ENCODE peak calls at places on chromosome 15, in seven cellular contexts. One of them, this sample, is unnamed.

GRCh38 chr15:45401665-45402161 is 23.4 kb upstream of the GATM start:
- DNase-seq in H1: no peak
- DNase-seq in SK-N-SH: peak; percentile 33
- DNase-seq in K562: no peak
- DNase-seq in GM12878: no peak
- DNase-seq in HepG2: no peak
- DNase-seq in NT2/D1: no peak
- DNase-seq in this sample: no peak

GRCh38 chr15:34729056-34729455 is 25.7 kb downstream of the GJD2 start:
- DNase-seq in SK-N-SH: no peak
- DNase-seq in K562: no peak
- DNase-seq in GM12878: no peak
- DNase-seq in H1: no peak
- DNase-seq in NT2/D1: peak; percentile 52
- DNase-seq in HepG2: no peak
- DNase-seq in this sample: no peak

GRCh38 chr15:52011711-52012144 is 7.3 kb upstream of the MAPK6 start:
- DNase-seq in K562: no peak
- DNase-seq in H1: no peak
- DNase-seq in SK-N-SH: no peak
- DNase-seq in NT2/D1: no peak
- DNase-seq in GM12878: no peak
- DNase-seq in HepG2: peak; percentile 50
- DNase-seq in this sample: no peak

GRCh38 chr15:52805351-52806283 is 15.5 kb upstream of the ONECUT1 start:
- DNase-seq in SK-N-SH: peak; percentile 60
- DNase-seq in K562: no peak
- DNase-seq in GM12878: no peak
- DNase-seq in H1: no peak
- DNase-seq in NT2/D1: no peak
- DNase-seq in HepG2: no peak
- DNase-seq in this sample: no peak

GRCh38 chr15:63940956-63941620 is 105.2 kb downstream of the DAPK2 start:
- DNase-seq in GM12878: no peak
- DNase-seq in NT2/D1: no peak
- DNase-seq in SK-N-SH: peak; percentile 48
- DNase-seq in H1: no peak
- DNase-seq in K562: no peak
- DNase-seq in HepG2: no peak
- DNase-seq in this sample: no peak

GRCh38 chr15:89858661-89859458 is 34.9 kb downstream of the AP3S2 start:
- DNase-seq in H1: no peak
- DNase-seq in K562: no peak
- DNase-seq in HepG2: peak; percentile 63
- DNase-seq in NT2/D1: no peak
- DNase-seq in GM12878: no peak
- DNase-seq in SK-N-SH: no peak
- DNase-seq in this sample: no peak

GRCh38 chr15:83205725-83206324 is 1.8 kb downstream of the HDGFL3 start:
- DNase-seq in HepG2: no peak
- DNase-seq in K562: peak; percentile 27
- DNase-seq in SK-N-SH: peak; percentile 26
- DNase-seq in H1: no peak
- DNase-seq in NT2/D1: no peak
- DNase-seq in GM12878: no peak
- DNase-seq in this sample: no peak

GRCh38 chr15:33188654-33189257 is 5.8 kb downstream of the FMN1 start:
- DNase-seq in H1: no peak
- DNase-seq in K562: no peak
- DNase-seq in NT2/D1: no peak
- DNase-seq in GM12878: peak; percentile 32
- DNase-seq in SK-N-SH: no peak
- DNase-seq in HepG2: no peak
- DNase-seq in this sample: no peak

GRCh38 chr15:53116169-53116568 is 326.0 kb upstream of the ONECUT1 start:
- DNase-seq in H1: no peak
- DNase-seq in K562: no peak
- DNase-seq in GM12878: no peak
- DNase-seq in SK-N-SH: no peak
- DNase-seq in HepG2: no peak
- DNase-seq in NT2/D1: no peak
- DNase-seq in this sample: no peak

GRCh38 chr15:70375006-70375409 is 277.3 kb upstream of the TLE3 start:
- DNase-seq in HepG2: no peak
- DNase-seq in H1: no peak
- DNase-seq in NT2/D1: no peak
- DNase-seq in SK-N-SH: peak; percentile 74
- DNase-seq in GM12878: no peak
- DNase-seq in K562: no peak
- DNase-seq in this sample: no peak

GRCh38 chr15:34239151-34239761 is 14.4 kb downstream of the EMC4 start:
- DNase-seq in GM12878: no peak
- DNase-seq in HepG2: peak; percentile 6
- DNase-seq in H1: no peak
- DNase-seq in K562: no peak
- DNase-seq in NT2/D1: no peak
- DNase-seq in SK-N-SH: no peak
- DNase-seq in this sample: peak; percentile 67

GRCh38 chr15:92937880-92938279 is 37.8 kb downstream of the CHD2 start:
- DNase-seq in GM12878: no peak
- DNase-seq in NT2/D1: no peak
- DNase-seq in K562: no peak
- DNase-seq in SK-N-SH: no peak
- DNase-seq in H1: no peak
- DNase-seq in HepG2: no peak
- DNase-seq in this sample: no peak

DNA sequence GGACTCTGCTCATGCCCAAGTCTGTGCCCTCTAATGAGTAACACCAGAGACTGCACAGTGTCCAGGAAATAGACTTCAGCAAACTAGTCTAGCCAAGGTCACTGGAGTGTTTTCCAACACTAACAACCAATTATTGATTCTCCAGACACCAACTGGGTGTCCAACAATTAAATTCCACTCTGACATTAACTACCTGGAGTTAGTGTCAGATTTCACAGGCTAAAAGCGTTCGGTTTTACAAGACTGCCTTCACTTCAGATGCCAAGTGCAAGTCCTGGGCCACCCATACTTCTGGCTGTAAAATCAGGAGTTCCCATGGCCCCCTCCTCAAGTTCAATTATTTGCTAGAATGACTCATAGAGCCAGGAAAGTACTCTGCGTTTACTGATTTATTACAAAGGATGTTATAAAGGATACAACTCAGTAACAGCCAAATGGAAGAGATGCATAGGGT is 20.8 kb upstream of the CFAP161 start:
- DNase-seq in K562: no peak
- DNase-seq in SK-N-SH: no peak
- DNase-seq in NT2/D1: no peak
- DNase-seq in GM12878: no peak
- DNase-seq in H1: no peak
- DNase-seq in HepG2: no peak
- DNase-seq in this sample: no peak
- TF ChIP-seq YY1 in K562: no peak
- TF ChIP-seq YY1 in SK-N-SH: no peak
- TF ChIP-seq YY1 in NT2/D1: no peak
- TF ChIP-seq YY1 in GM12878: no peak
- TF ChIP-seq YY1 in H1: no peak
- TF ChIP-seq YY1 in HepG2: no peak
- TF ChIP-seq YY1 in this sample: no peak

GRCh38 chr15:77495806-77496589 is 75.3 kb downstream of the HMG20A start:
- DNase-seq in SK-N-SH: no peak
- DNase-seq in GM12878: no peak
- DNase-seq in HepG2: no peak
- DNase-seq in H1: no peak
- DNase-seq in NT2/D1: no peak
- DNase-seq in K562: no peak
- DNase-seq in this sample: no peak
- TF ChIP-seq YY1 in SK-N-SH: no peak
- TF ChIP-seq YY1 in GM12878: no peak
- TF ChIP-seq YY1 in HepG2: no peak
- TF ChIP-seq YY1 in H1: no peak
- TF ChIP-seq YY1 in NT2/D1: no peak
- TF ChIP-seq YY1 in K562: no peak
- TF ChIP-seq YY1 in this sample: no peak

GRCh38 chr15:66496951-66497501 is 536 bp downstream of the SNAPC5 start:
- DNase-seq in GM12878: no peak
- DNase-seq in SK-N-SH: no peak
- DNase-seq in H1: no peak
- DNase-seq in K562: peak; percentile 58
- DNase-seq in NT2/D1: no peak
- DNase-seq in HepG2: peak; percentile 15
- DNase-seq in this sample: no peak
- TF ChIP-seq YY1 in GM12878: no peak
- TF ChIP-seq YY1 in SK-N-SH: no peak
- TF ChIP-seq YY1 in H1: no peak
- TF ChIP-seq YY1 in K562: no peak
- TF ChIP-seq YY1 in NT2/D1: no peak
- TF ChIP-seq YY1 in HepG2: no peak
- TF ChIP-seq YY1 in this sample: no peak

DNA sequence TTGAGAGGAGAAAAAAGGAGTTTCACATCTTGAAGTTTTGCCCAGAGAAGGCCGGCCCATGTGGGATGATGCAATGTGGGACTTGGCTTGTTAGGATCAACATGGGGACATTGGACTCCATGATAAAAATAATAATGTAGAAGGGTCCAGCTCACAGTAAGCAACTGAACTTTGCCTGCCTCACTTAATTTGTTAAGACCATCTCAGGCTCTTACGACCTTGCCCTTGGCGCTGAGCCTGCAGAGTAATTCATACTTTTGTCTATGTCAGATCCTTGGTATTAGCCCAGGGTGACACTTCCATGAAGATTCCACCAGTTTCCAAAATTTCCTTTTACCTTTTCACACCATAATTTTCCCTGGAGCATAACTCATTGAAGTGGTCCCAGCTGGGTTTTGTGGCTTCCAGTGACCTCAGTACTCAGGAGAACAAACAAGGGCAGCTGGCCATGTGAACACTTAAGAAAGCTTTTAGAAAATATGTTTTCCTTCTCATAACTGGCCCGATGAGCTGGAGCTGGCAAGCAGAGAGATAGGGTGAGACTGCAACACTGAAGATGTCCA is 315.4 kb upstream of the RASGRP1 start:
- DNase-seq in K562: no peak
- DNase-seq in NT2/D1: no peak
- DNase-seq in HepG2: no peak
- DNase-seq in SK-N-SH: no peak
- DNase-seq in H1: no peak
- DNase-seq in GM12878: no peak
- DNase-seq in this sample: no peak
- TF ChIP-seq YY1 in K562: no peak
- TF ChIP-seq YY1 in NT2/D1: no peak
- TF ChIP-seq YY1 in HepG2: no peak
- TF ChIP-seq YY1 in SK-N-SH: no peak
- TF ChIP-seq YY1 in H1: no peak
- TF ChIP-seq YY1 in GM12878: no peak
- TF ChIP-seq YY1 in this sample: no peak

GRCh38 chr15:31365032-31365654 is 38.5 kb downstream of the KLF13 start:
- DNase-seq in GM12878: no peak
- DNase-seq in K562: no peak
- DNase-seq in SK-N-SH: no peak
- DNase-seq in H1: no peak
- DNase-seq in NT2/D1: no peak
- DNase-seq in HepG2: no peak
- DNase-seq in this sample: no peak

GRCh38 chr15:31362886-31363285 is 36.3 kb downstream of the KLF13 start:
- DNase-seq in H1: no peak
- DNase-seq in NT2/D1: no peak
- DNase-seq in SK-N-SH: no peak
- DNase-seq in HepG2: no peak
- DNase-seq in K562: no peak
- DNase-seq in GM12878: no peak
- DNase-seq in this sample: no peak

GRCh38 chr15:31366169-31366734 is 39.6 kb downstream of the KLF13 start:
- DNase-seq in SK-N-SH: peak; percentile 55
- DNase-seq in K562: no peak
- DNase-seq in GM12878: no peak
- DNase-seq in NT2/D1: no peak
- DNase-seq in HepG2: no peak
- DNase-seq in H1: no peak
- DNase-seq in this sample: no peak

GRCh38 chr15:31365655-31366127 is 39.1 kb downstream of the KLF13 start:
- DNase-seq in HepG2: no peak
- DNase-seq in NT2/D1: peak; percentile 38
- DNase-seq in SK-N-SH: peak; percentile 78
- DNase-seq in GM12878: no peak
- DNase-seq in H1: peak; percentile 44
- DNase-seq in K562: peak; percentile 92
- DNase-seq in this sample: no peak

DNA sequence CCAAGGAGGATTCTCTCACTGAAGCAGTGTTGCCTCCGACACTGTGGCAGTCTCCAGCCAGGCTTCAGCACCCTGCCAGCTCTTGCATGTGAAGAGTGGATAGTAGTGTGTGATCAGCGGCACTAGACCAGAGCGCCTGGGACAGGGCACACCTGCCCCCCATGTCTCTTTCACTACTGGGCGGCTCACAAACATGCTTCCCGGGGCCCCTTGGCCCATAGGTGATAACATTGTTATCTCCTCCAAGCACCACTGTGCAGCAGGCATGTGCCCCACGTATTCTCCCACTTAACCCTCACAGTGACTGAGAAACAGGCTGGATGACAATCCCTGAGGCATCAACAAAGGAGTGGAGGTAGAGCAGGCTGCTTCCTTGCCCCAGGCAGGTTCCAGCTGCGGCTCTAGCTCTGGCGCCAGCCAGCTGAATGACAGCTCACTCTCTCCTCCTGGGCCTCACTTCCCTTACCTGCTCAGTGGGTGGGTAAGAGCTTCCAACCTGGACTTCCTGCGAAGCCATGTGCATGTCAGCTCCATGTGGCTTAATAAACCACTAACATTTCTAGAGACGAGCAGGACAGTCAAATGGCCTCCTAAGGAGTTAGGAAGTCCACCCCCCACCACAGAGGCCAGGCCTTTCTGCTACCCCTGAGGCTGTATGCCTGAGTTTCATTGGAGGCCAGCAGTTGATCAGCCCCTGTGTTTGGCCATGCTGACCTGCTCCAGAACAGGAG is 37.8 kb downstream of the KLF13 start:
- DNase-seq in H1: no peak
- DNase-seq in GM12878: no peak
- DNase-seq in K562: peak; percentile 55
- DNase-seq in NT2/D1: no peak
- DNase-seq in SK-N-SH: peak; percentile 65
- DNase-seq in HepG2: no peak
- DNase-seq in this sample: no peak
- TF ChIP-seq YY1 in H1: no peak
- TF ChIP-seq YY1 in GM12878: no peak
- TF ChIP-seq YY1 in K562: no peak
- TF ChIP-seq YY1 in NT2/D1: no peak
- TF ChIP-seq YY1 in SK-N-SH: no peak
- TF ChIP-seq YY1 in HepG2: no peak
- TF ChIP-seq YY1 in this sample: no peak